ENCODE peak calls at places on chromosomes 5 and 9, in nine cellular contexts. G is stimulated activated CD4-positive, alpha-beta T cell treated with anti-CD3 and anti-CD28 coated beads, Interleukin-1b, Interleukin-23, amount 100 ng/mL, for 24 hours; V is brain microvascular endothelial cell; Z is HTR-8/SVneo; W is naive thymus-derived CD4-positive, alpha-beta T cell; N is dermis blood vessel endothelial cell; M is neuronal stem cell; Q is aorta; F is iPS-NIHi11. D is an unnamed sample.

GRCh38 chr5:131545856-131546255 is 89.2 kb downstream of the RAPGEF6 start:
- DNase-seq in G (no peak), V (peak), Z (peak), W (no peak), N (no peak), M (no peak), Q (no peak), F (no peak), D (no peak)

GRCh38 chr5:39158127-39158593 is 61.2 kb downstream of the FYB1 start:
- DNase-seq in G (no peak), V (peak), Z (no peak), W (no peak), N (peak), M (no peak), Q (peak), F (no peak), D (no peak)

GRCh38 chr9:87830446-87830845 is 52.2 kb upstream of the SPATA31E1 start:
- DNase-seq in G (no peak), V (no peak), Z (no peak), W (no peak), N (no peak), M (no peak), Q (no peak), F (no peak), D (no peak)

GRCh38 chr5:140075371-140075770 is 32.3 kb upstream of the NRG2 start:
- DNase-seq in G (no peak), V (no peak), Z (peak), W (no peak), N (peak), M (no peak), Q (no peak), F (no peak), D (no peak)

GRCh38 chr9:110952018-110952864 is 86.0 kb downstream of the LPAR1 start:
- DNase-seq in G (no peak), V (no peak), Z (no peak), W (no peak), N (no peak), M (no peak), Q (no peak), F (no peak), D (no peak)

GRCh38 chr9:130118841-130119520 is 53.2 kb upstream of the NCS1 start:
- DNase-seq in G (no peak), V (peak), Z (no peak), W (no peak), N (no peak), M (no peak), Q (no peak), F (peak), D (peak)

GRCh38 chr9:15225564-15226126 is 81.4 kb downstream of the TTC39B start:
- DNase-seq in G (no peak), V (no peak), Z (no peak), W (no peak), N (no peak), M (no peak), Q (no peak), F (no peak), D (no peak)

GRCh38 chr5:28408186-28408585 is 1369.8 kb upstream of the CDH9 start:
- DNase-seq in G (no peak), V (peak), Z (peak), W (no peak), N (no peak), M (no peak), Q (no peak), F (no peak), D (peak)

GRCh38 chr9:128244443-128245226 is 31.2 kb downstream of the GOLGA2 start:
- DNase-seq in G (no peak), V (no peak), Z (no peak), W (no peak), N (peak), M (no peak), Q (peak), F (peak), D (peak)

GRCh38 chr9:71608825-71609452 is 159.4 kb downstream of the CEMIP2 start:
- DNase-seq in G (no peak), V (peak), Z (no peak), W (no peak), N (peak), M (peak), Q (no peak), F (peak), D (peak)

GRCh38 chr5:173191561-173191960 is 43.4 kb downstream of the NKX2-5 start:
- DNase-seq in G (no peak), V (no peak), Z (no peak), W (no peak), N (no peak), M (no peak), Q (no peak), F (no peak), D (no peak)

GRCh38 chr9:26850995-26851394 is 41.6 kb downstream of the CAAP1 start:
- DNase-seq in G (no peak), V (no peak), Z (no peak), W (no peak), N (no peak), M (no peak), Q (no peak), F (no peak), D (no peak)

GRCh38 chr5:154087260-154087659 is 48.5 kb downstream of the MFAP3 start:
- DNase-seq in G (no peak), V (peak), Z (no peak), W (no peak), N (no peak), M (no peak), Q (no peak), F (no peak), D (no peak)

GRCh38 chr5:148482697-148483462 is 99.1 kb downstream of the FBXO38 start:
- DNase-seq in G (peak), V (peak), Z (peak), W (peak), N (peak), M (peak), Q (peak), F (peak), D (peak)

GRCh38 chr5:56649569-56649968 is 165.8 kb upstream of the MAP3K1 start:
- DNase-seq in G (no peak), V (no peak), Z (no peak), W (no peak), N (no peak), M (no peak), Q (no peak), F (no peak), D (no peak)

GRCh38 chr9:99690573-99690972 is 131.1 kb upstream of the NR4A3 start:
- DNase-seq in G (no peak), V (no peak), Z (no peak), W (no peak), N (no peak), M (no peak), Q (no peak), F (peak), D (no peak)

GRCh38 chr5:177339107-177339638 is 12.3 kb downstream of the LMAN2 start:
- DNase-seq in G (no peak), V (no peak), Z (no peak), W (no peak), N (no peak), M (no peak), Q (no peak), F (no peak), D (peak)

GRCh38 chr9:91557352-91557751 is 133.7 kb upstream of the NFIL3 start:
- DNase-seq in G (no peak), V (no peak), Z (no peak), W (no peak), N (no peak), M (no peak), Q (no peak), F (no peak), D (no peak)

GRCh38 chr5:79992891-79993290 is 1.8 kb upstream of the MTX3 start:
- DNase-seq in G (no peak), V (no peak), Z (no peak), W (no peak), N (no peak), M (no peak), Q (no peak), F (no peak), D (no peak)

GRCh38 chr9:114893622-114894021 is 36.8 kb downstream of the TNFSF8 start:
- DNase-seq in G (no peak), V (no peak), Z (no peak), W (no peak), N (peak), M (no peak), Q (no peak), F (no peak), D (no peak)

GRCh38 chr5:122392224-122392623 is 80.2 kb downstream of the SNCAIP start:
- DNase-seq in G (no peak), V (no peak), Z (no peak), W (no peak), N (no peak), M (no peak), Q (no peak), F (no peak), D (no peak)

GRCh38 chr9:137316012-137316981 is 14.2 kb upstream of the NRARP start:
- DNase-seq in G (no peak), V (no peak), Z (no peak), W (no peak), N (peak), M (no peak), Q (peak), F (peak), D (no peak)

GRCh38 chr9:115198018-115198417 is 80.1 kb upstream of the TNC start:
- DNase-seq in G (no peak), V (peak), Z (no peak), W (no peak), N (no peak), M (no peak), Q (peak), F (peak), D (peak)

GRCh38 chr5:157511656-157512644 is 51.9 kb downstream of the NIPAL4 start:
- DNase-seq in G (peak), V (peak), Z (peak), W (no peak), N (peak), M (no peak), Q (peak), F (peak), D (peak)

GRCh38 chr9:3467593-3468219 is 58.1 kb downstream of the RFX3 start:
- DNase-seq in G (no peak), V (peak), Z (peak), W (peak), N (peak), M (peak), Q (peak), F (peak), D (peak)

GRCh38 chr9:13648676-13649075 is 369.2 kb upstream of the MPDZ start:
- DNase-seq in G (no peak), V (peak), Z (no peak), W (no peak), N (peak), M (no peak), Q (no peak), F (no peak), D (peak)

GRCh38 chr9:87214991-87215390 is 267.7 kb upstream of the GAS1 start:
- DNase-seq in G (no peak), V (no peak), Z (no peak), W (no peak), N (no peak), M (no peak), Q (no peak), F (no peak), D (no peak)

GRCh38 chr5:170225326-170226137 is 7.3 kb upstream of the C5orf58 start:
- DNase-seq in G (peak), V (peak), Z (peak), W (peak), N (peak), M (peak), Q (peak), F (peak), D (peak)

GRCh38 chr5:169831331-169831730 is 149.0 kb downstream of the INSYN2B start:
- DNase-seq in G (no peak), V (no peak), Z (peak), W (no peak), N (no peak), M (no peak), Q (no peak), F (no peak), D (no peak)

GRCh38 chr9:121285835-121286687 is 18.1 kb downstream of the GSN start:
- DNase-seq in G (no peak), V (peak), Z (no peak), W (no peak), N (peak), M (no peak), Q (peak), F (no peak), D (peak)

GRCh38 chr9:29332789-29333188 is 1759.5 kb upstream of the C9orf72 start:
- DNase-seq in G (no peak), V (peak), Z (peak), W (no peak), N (no peak), M (no peak), Q (no peak), F (no peak), D (no peak)

GRCh38 chr9:133276001-133276884 is 1.2 kb upstream of the ABO start:
- DNase-seq in G (no peak), V (no peak), Z (no peak), W (no peak), N (no peak), M (no peak), Q (no peak), F (no peak), D (no peak)

GRCh38 chr5:150307617-150308426 is 5.1 kb upstream of the ARSI start:
- DNase-seq in G (no peak), V (no peak), Z (no peak), W (no peak), N (no peak), M (no peak), Q (no peak), F (no peak), D (no peak)

GRCh38 chr9:99358668-99359067 is 136.6 kb downstream of the SEC61B start:
- DNase-seq in G (no peak), V (no peak), Z (no peak), W (no peak), N (no peak), M (no peak), Q (no peak), F (no peak), D (no peak)

GRCh38 chr9:81264516-81264915 is 424.8 kb downstream of the TLE1 start:
- DNase-seq in G (no peak), V (peak), Z (no peak), W (no peak), N (peak), M (no peak), Q (no peak), F (no peak), D (peak)

GRCh38 chr9:19517202-19517942 is 108.6 kb downstream of the ACER2 start:
- DNase-seq in G (no peak), V (no peak), Z (no peak), W (no peak), N (peak), M (no peak), Q (no peak), F (peak), D (peak)

GRCh38 chr9:125246261-125246667 is 5.1 kb upstream of the HSPA5 start:
- DNase-seq in G (no peak), V (no peak), Z (no peak), W (no peak), N (no peak), M (no peak), Q (no peak), F (no peak), D (no peak)

GRCh38 chr9:73806876-73807275 is 655.2 kb downstream of the ANXA1 start:
- DNase-seq in G (no peak), V (no peak), Z (no peak), W (no peak), N (no peak), M (no peak), Q (no peak), F (no peak), D (peak)

GRCh38 chr5:116944171-116944570 is 369.5 kb upstream of the SEMA6A start:
- DNase-seq in G (no peak), V (peak), Z (peak), W (no peak), N (no peak), M (no peak), Q (no peak), F (no peak), D (peak)

GRCh38 chr5:110159202-110159601 is 469.5 kb downstream of the MAN2A1 start:
- DNase-seq in G (no peak), V (peak), Z (peak), W (no peak), N (no peak), M (no peak), Q (no peak), F (no peak), D (no peak)